ENCODE peak calls at places on chromosomes 12 and 14, in eight cellular contexts. X, S, H, P, N, C, I and L are unnamed samples.

GRCh38 chr12:13982010-13982409 is 608 bp upstream of the GRIN2B start:
- DNase-seq in X (peak; percentile 76), S (no peak), H (no peak), P (no peak), N (no peak), C (no peak), I (no peak), L (no peak)

GRCh38 chr12:23128462-23128861 is 503.5 kb downstream of the ETNK1 start:
- DNase-seq in X (no peak), S (no peak), H (no peak), P (no peak), N (no peak), C (no peak), I (no peak), L (no peak)

GRCh38 chr12:4379410-4379809 is at the start of gene FGF23:
- DNase-seq in X (peak; percentile 71), S (no peak), H (no peak), P (no peak), N (peak; percentile 33), C (peak; percentile 16), I (no peak), L (no peak)

GRCh38 chr12:115683240-115683765 is 594.2 kb downstream of the MED13L start:
- DNase-seq in X (no peak), S (no peak), H (no peak), P (no peak), N (no peak), C (no peak), I (no peak), L (no peak)

GRCh38 chr12:7542813-7543212 is 39.2 kb upstream of the CD163 start:
- DNase-seq in X (no peak), S (no peak), H (peak; percentile 40), P (no peak), N (peak; percentile 7), C (no peak), I (no peak), L (no peak)

GRCh38 chr12:130916251-130916911 is 37.3 kb upstream of the ADGRD1 start:
- DNase-seq in X (peak; percentile 71), S (peak; percentile 60), H (no peak), P (peak; percentile 47), N (peak; percentile 7), C (peak; percentile 29), I (peak; percentile 26), L (peak; percentile 76)

GRCh38 chr12:116201908-116202307 is 75.6 kb downstream of the MED13L start:
- DNase-seq in X (no peak), S (no peak), H (peak; percentile 19), P (no peak), N (peak; percentile 37), C (no peak), I (no peak), L (no peak)

GRCh38 chr12:103208006-103208405 is 250.5 kb downstream of the ASCL1 start:
- DNase-seq in X (no peak), S (no peak), H (no peak), P (no peak), N (no peak), C (no peak), I (no peak), L (no peak)

GRCh38 chr12:57717846-57718640 is 20.5 kb downstream of the AGAP2 start:
- DNase-seq in X (no peak), S (no peak), H (no peak), P (no peak), N (no peak), C (no peak), I (no peak), L (no peak)

GRCh38 chr12:46847001-46847400 is 21.2 kb upstream of the SLC38A4 start:
- DNase-seq in X (no peak), S (no peak), H (no peak), P (no peak), N (no peak), C (no peak), I (no peak), L (no peak)

GRCh38 chr14:45426685-45427282 is 173.8 kb upstream of the MIS18BP1 start:
- DNase-seq in X (peak; percentile 13), S (no peak), H (no peak), P (peak; percentile 50), N (peak; percentile 50), C (peak; percentile 14), I (no peak), L (no peak)

GRCh38 chr14:76771432-76771980 is 10.2 kb downstream of the VASH1 start:
- DNase-seq in X (no peak), S (no peak), H (no peak), P (no peak), N (no peak), C (no peak), I (no peak), L (no peak)

GRCh38 chr12:123001467-123001866 is 21.0 kb downstream of the ARL6IP4 start:
- DNase-seq in X (no peak), S (no peak), H (no peak), P (no peak), N (no peak), C (no peak), I (no peak), L (no peak)

GRCh38 chr14:99252940-99253868 is 18.8 kb downstream of the BCL11B start:
- DNase-seq in X (no peak), S (no peak), H (no peak), P (no peak), N (no peak), C (no peak), I (no peak), L (no peak)

GRCh38 chr14:26132061-26132460 is 465.8 kb downstream of the NOVA1 start:
- DNase-seq in X (no peak), S (no peak), H (no peak), P (no peak), N (peak; percentile 75), C (no peak), I (no peak), L (no peak)

GRCh38 chr12:3158851-3159465 is 81.8 kb downstream of the TSPAN9 start:
- DNase-seq in X (no peak), S (no peak), H (peak; percentile 10), P (no peak), N (peak; percentile 87), C (no peak), I (no peak), L (no peak)

GRCh38 chr12:57397441-57397840 is 33.4 kb downstream of the R3HDM2 start:
- DNase-seq in X (no peak), S (no peak), H (no peak), P (no peak), N (no peak), C (no peak), I (no peak), L (no peak)

GRCh38 chr12:52350021-52350620 is 17.2 kb downstream of the KRT85 start:
- DNase-seq in X (no peak), S (no peak), H (no peak), P (no peak), N (no peak), C (no peak), I (no peak), L (no peak)

GRCh38 chr12:125203145-125203765 is 138.0 kb downstream of the AACS start:
- DNase-seq in X (no peak), S (no peak), H (no peak), P (peak; percentile 30), N (no peak), C (peak; percentile 26), I (no peak), L (no peak)

GRCh38 chr12:6780573-6780972 is 8.3 kb downstream of the LAG3 start:
- DNase-seq in X (no peak), S (no peak), H (no peak), P (no peak), N (no peak), C (no peak), I (no peak), L (no peak)

GRCh38 chr12:34396861-34397590 is 374.7 kb downstream of the ALG10 start:
- DNase-seq in X (no peak), S (peak; percentile 23), H (no peak), P (no peak), N (no peak), C (no peak), I (peak; percentile 8), L (peak; percentile 2)

GRCh38 chr12:6772331-6772695 is at the start of gene LAG3:
- DNase-seq in X (no peak), S (no peak), H (no peak), P (no peak), N (no peak), C (no peak), I (no peak), L (no peak)

GRCh38 chr12:12541782-12542181 is 20.9 kb downstream of the DUSP16 start:
- DNase-seq in X (no peak), S (no peak), H (no peak), P (no peak), N (no peak), C (no peak), I (no peak), L (no peak)
- TF ChIP-seq CTCF in X (no peak), S (no peak), H (no peak), P (no peak), N (no peak), C (no peak), I (no peak), L (no peak)

DNA sequence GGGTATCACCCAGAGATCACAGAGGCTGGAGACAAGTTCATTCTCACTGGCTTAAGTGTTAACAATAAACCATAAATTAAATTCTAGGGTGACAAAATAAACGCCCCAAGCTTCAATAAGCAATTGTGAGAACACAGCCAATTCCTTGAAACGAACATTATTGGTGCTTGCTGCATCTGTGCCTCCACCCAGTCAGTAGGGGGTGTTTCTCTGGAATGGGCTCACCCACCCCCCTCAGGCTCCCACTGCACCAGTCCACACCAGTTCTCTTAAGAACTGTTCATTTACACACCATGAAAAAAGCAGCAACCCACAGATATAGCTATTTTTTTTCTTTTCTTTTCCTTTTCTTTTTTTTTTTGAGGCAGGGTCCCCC is 34.7 kb downstream of the CDC42BPB start:
- DNase-seq in X (no peak), S (no peak), H (no peak), P (no peak), N (no peak), C (no peak), I (no peak), L (no peak)
- TF ChIP-seq CTCF in X (no peak), S (no peak), H (peak; percentile 1), P (no peak), N (peak; percentile 10), C (no peak), I (no peak), L (no peak)

GRCh38 chr12:48875944-48876520 is 10.4 kb upstream of the RND1 start:
- DNase-seq in X (no peak), S (no peak), H (no peak), P (no peak), N (no peak), C (no peak), I (no peak), L (no peak)
- TF ChIP-seq CTCF in X (no peak), S (no peak), H (no peak), P (no peak), N (no peak), C (no peak), I (no peak), L (no peak)

DNA sequence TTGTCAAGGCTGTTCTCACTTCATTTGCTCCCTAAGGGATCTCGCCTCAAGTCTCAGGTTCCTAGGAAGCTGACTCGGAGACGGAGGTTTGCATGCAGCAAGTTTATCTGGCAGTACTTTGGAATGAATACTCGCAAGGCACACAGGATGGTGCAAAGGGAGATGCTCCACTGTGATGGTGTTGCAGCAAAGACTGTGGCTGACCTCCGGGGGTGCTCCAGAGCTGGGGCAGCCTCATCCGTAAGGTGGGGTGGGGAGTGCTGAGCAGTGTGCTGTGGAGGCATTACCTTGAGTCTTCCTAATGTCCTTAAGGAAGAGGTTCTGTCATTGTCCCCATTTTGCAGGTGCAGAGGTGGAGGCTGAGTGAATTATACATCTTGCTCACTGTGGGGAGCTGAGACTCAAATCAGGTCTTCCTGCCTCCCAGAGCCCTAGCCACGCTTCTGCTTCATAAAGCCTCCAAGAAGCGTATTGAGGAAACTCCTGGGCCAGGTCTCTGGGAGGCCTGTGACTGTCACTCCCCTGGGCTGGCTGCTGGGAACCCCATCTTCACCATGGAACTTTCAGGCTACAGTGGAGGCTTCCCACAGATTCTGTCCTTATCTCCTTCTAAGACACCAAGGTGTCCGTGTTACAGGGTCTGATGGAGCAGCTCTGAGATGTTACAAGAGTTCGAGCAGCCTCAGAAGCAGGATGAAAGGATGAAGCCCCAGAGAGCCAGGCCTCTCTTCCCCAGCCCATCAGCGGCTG is 39.5 kb downstream of the GALNT16 start:
- DNase-seq in X (no peak), S (no peak), H (no peak), P (no peak), N (no peak), C (no peak), I (no peak), L (no peak)
- TF ChIP-seq CTCF in X (peak; percentile 17), S (no peak), H (peak; percentile 33), P (peak; percentile 29), N (peak; percentile 31), C (no peak), I (no peak), L (no peak)